ENCODE peak calls at places on chromosome 1, in six cellular contexts. R is transverse colon, T is endodermal cell, I is WERI-Rb-1, Y is brain microvascular endothelial cell, Q is IMR-90. B is an unnamed sample.

GRCh38 chr1:164628758-164629157 is 69.8 kb downstream of the PBX1 start:
- DNase-seq in R (no peak), T (no peak), Y (no peak), Q (no peak), I (no peak), B (no peak)

GRCh38 chr1:89574621-89575020 is 50.0 kb downstream of the LRRC8B start:
- DNase-seq in T (no peak), R (no peak), Q (no peak), I (no peak), Y (no peak), B (no peak)

GRCh38 chr1:158177705-158178450 is 2.8 kb upstream of the CD1D start:
- DNase-seq in I (no peak), R (peak; percentile 94), Q (peak; percentile 31), Y (peak; percentile 79), T (peak; percentile 97), B (peak; percentile 98)

GRCh38 chr1:156414440-156415064 is 45.5 kb downstream of the RHBG start:
- DNase-seq in T (peak; percentile 88), Y (no peak), I (no peak), Q (no peak), R (no peak), B (no peak)

GRCh38 chr1:204888294-204888693 is 17.6 kb downstream of the NFASC start:
- DNase-seq in I (no peak), Q (no peak), T (no peak), Y (no peak), R (no peak), B (no peak)

GRCh38 chr1:154190550-154190949 is 1.4 kb downstream of the TPM3 start:
- DNase-seq in R (no peak), Q (peak; percentile 50), T (no peak), Y (no peak), I (no peak), B (no peak)

GRCh38 chr1:175530167-175530566 is 213.2 kb downstream of the TNR start:
- DNase-seq in T (peak; percentile 48), I (peak; percentile 62), R (no peak), Q (no peak), Y (no peak), B (no peak)

GRCh38 chr1:113031060-113031933 is 41.7 kb upstream of the LRIG2 start:
- DNase-seq in Q (no peak), T (no peak), I (no peak), R (no peak), Y (no peak), B (no peak)

GRCh38 chr1:1425753-1426495 is 4.8 kb upstream of the ANKRD65 start:
- DNase-seq in T (peak; percentile 81), I (no peak), Q (no peak), R (no peak), Y (no peak), B (peak; percentile 42)

GRCh38 chr1:111704776-111705175 is 34.4 kb downstream of the INKA2 start:
- DNase-seq in Q (no peak), Y (no peak), I (no peak), R (no peak), T (no peak), B (no peak)

GRCh38 chr1:226078336-226078735 is 15.8 kb downstream of the H3-3A start:
- DNase-seq in T (no peak), Y (no peak), Q (no peak), I (no peak), R (no peak), B (no peak)

GRCh38 chr1:188023206-188023605 is 1194.5 kb downstream of the PLA2G4A start:
- DNase-seq in R (no peak), T (no peak), Y (peak; percentile 11), I (no peak), Q (peak; percentile 85), B (no peak)

GRCh38 chr1:156165083-156165482 is 11.7 kb downstream of the SEMA4A start:
- DNase-seq in R (no peak), Q (peak; percentile 48), T (no peak), I (no peak), Y (no peak), B (peak; percentile 32)

GRCh38 chr1:113265196-113265595 is 125.1 kb upstream of the MAGI3 start:
- DNase-seq in T (no peak), R (no peak), I (no peak), Q (no peak), Y (no peak), B (no peak)

GRCh38 chr1:109497449-109498160 is 3.7 kb downstream of the CYB561D1 start:
- DNase-seq in Y (no peak), R (no peak), I (no peak), T (peak; percentile 71), Q (no peak), B (no peak)

GRCh38 chr1:244375061-244375460 is 76.6 kb downstream of the ADSS2 start:
- DNase-seq in I (no peak), Q (no peak), R (no peak), Y (no peak), T (no peak), B (no peak)

GRCh38 chr1:145985502-145986439 is 10.6 kb downstream of the TXNIP start:
- DNase-seq in Y (no peak), Q (peak; percentile 73), T (no peak), R (no peak), I (peak; percentile 50), B (peak; percentile 71)

GRCh38 chr1:243213045-243213787 is 41.9 kb downstream of the CEP170 start:
- DNase-seq in Y (peak; percentile 21), R (no peak), Q (peak; percentile 77), T (no peak), I (no peak), B (no peak)

GRCh38 chr1:211951856-211952255 is 83.5 kb downstream of the INTS7 start:
- DNase-seq in I (no peak), Y (peak; percentile 36), R (no peak), Q (peak; percentile 74), T (no peak), B (no peak)

GRCh38 chr1:172343246-172344099 is 77.0 kb upstream of the C1orf105 start:
- DNase-seq in Y (peak; percentile 79), R (no peak), I (no peak), Q (peak; percentile 91), T (no peak), B (no peak)

GRCh38 chr1:112704908-112705627 is 1.9 kb downstream of the RHOC start:
- DNase-seq in Y (peak; percentile 95), R (peak; percentile 86), I (peak; percentile 88), T (peak; percentile 97), Q (peak; percentile 96), B (peak; percentile 91)

GRCh38 chr1:2132222-2133038 is 62.1 kb downstream of the FAAP20 start:
- DNase-seq in Y (peak; percentile 65), T (peak; percentile 87), R (peak; percentile 38), I (peak; percentile 45), Q (peak; percentile 85), B (peak; percentile 56)

GRCh38 chr1:29452463-29453230 is 216.3 kb downstream of the PTPRU start:
- DNase-seq in Q (no peak), Y (no peak), R (no peak), I (no peak), T (no peak), B (peak; percentile 32)

GRCh38 chr1:152901631-152902030 is 6.7 kb upstream of the IVL start:
- DNase-seq in Q (no peak), R (no peak), I (no peak), T (no peak), Y (no peak), B (no peak)

GRCh38 chr1:9555942-9556341 is 16.7 kb downstream of the SLC25A33 start:
- DNase-seq in I (no peak), Q (no peak), Y (no peak), R (no peak), T (no peak), B (no peak)

GRCh38 chr1:9549955-9550546 is 10.8 kb downstream of the SLC25A33 start:
- DNase-seq in Y (no peak), T (no peak), I (no peak), Q (no peak), R (no peak), B (no peak)

GRCh38 chr1:9557624-9558023 is 18.4 kb downstream of the SLC25A33 start:
- DNase-seq in R (no peak), Q (no peak), I (no peak), Y (no peak), T (no peak), B (no peak)

GRCh38 chr1:9553736-9554144 is 14.5 kb downstream of the SLC25A33 start:
- DNase-seq in Y (no peak), T (no peak), I (no peak), R (no peak), Q (no peak), B (peak; percentile 16)

GRCh38 chr1:9551984-9552383 is 12.7 kb downstream of the SLC25A33 start:
- DNase-seq in Y (no peak), R (no peak), I (no peak), Q (no peak), T (no peak), B (no peak)
- H3K36me3 ChIP-seq in Y (peaks cover 6% of the 10 kb centered on the region), R (no peaks in the 10 kb centered on the region), I (peaks cover 30% of the 10 kb centered on the region), Q (peaks cover 7% of the 10 kb centered on the region), T (peaks cover 41% of the 10 kb centered on the region), B (no peaks in the 10 kb centered on the region)

DNA sequence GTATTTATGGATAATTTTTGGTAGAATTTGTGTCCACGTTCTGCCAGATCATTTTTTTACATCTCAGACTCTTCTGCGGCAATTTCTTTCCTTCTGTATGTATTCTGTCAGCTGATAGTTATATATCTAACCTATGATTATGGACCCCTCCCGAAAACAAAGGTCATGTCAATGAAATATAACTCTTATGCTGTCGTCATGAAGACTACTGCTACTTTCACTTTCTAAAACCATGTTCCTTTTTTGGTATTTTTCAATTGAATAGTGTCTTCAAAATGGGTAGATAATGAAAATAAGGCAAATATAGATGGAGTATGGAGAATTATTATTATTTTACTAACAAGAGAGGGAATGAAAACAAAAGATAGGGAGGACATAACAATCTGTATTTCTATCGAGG is 3.2 kb downstream of the ANGPTL1 start:
- DNase-seq in Q (peak; percentile 4), I (no peak), T (no peak), R (no peak), Y (no peak), B (no peak)
- H3K27ac ChIP-seq in Q (no peak overlapping the region), I (no peak overlapping the region), T (no peak overlapping the region), R (peak overlapping the region; percentile 81), Y (peak overlapping the region; percentile 37), B (no peak overlapping the region)

DNA sequence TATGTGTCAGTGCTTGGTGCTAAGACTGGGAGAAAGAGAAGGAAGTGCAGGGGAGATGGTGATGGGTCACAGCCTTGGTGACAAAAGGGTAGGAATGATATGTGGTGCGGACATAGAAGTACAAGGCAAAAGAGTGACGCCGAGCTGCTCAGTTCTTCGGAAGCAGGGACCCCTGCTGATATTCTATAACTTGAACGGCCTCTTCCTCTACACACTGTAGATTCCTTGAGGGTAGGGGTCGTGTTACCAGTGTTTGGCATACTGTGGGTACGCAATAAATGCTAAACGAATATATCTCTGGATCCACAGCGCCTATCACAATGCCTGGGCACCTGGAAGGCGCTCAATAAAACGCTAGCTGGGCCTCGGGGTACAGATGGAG is 488 bp downstream of the DBT start:
- DNase-seq in I (no peak), Y (no peak), T (no peak), Q (no peak), R (no peak), B (no peak)
- H3K4me3 ChIP-seq in I (peak overlapping the region; percentile 69), Y (peak overlapping the region; percentile 92), T (peak overlapping the region; percentile 99), Q (peak overlapping the region; percentile 93), R (peak overlapping the region; percentile 88), B (peak overlapping the region; percentile 75)

DNA sequence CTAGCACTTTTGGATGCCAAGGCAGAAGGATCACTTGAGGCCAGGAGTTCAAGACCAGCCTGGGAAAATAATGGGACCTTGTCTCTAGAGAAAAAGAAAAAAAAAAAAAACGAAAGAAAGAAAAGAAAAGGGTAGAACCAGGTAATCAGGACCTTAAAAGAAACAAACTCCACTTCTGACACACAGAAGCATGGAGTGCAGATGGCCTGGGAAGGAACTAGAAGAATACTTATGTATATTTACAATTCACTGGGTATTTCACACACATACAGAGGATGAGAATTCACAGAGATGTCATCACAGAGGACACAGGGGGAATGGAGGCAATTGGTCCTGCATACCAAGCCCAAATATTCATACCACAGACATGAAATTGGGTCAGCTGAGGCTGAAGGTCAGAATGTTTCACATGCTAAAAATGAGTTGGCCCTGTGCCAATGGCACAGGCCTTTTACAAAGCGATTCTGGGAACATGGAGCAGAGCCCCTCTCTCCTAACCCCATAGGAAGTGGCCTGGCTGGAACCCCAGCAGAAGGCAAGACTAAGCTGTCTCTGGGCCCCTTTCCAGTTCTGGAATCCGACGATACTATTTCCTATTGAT is 4.4 kb downstream of the B4GALT3 start:
- DNase-seq in T (no peak), I (no peak), R (no peak), Y (peak; percentile 86), Q (peak; percentile 97), B (peak; percentile 45)
- H3K36me3 ChIP-seq in T (peaks cover 59% of the 10 kb centered on the region), I (peaks cover 76% of the 10 kb centered on the region), R (peaks cover 38% of the 10 kb centered on the region), Y (peaks cover 51% of the 10 kb centered on the region), Q (peaks cover 46% of the 10 kb centered on the region), B (peaks cover 4% of the 10 kb centered on the region)

B was measured in aorta.